ENCODE peak calls at places on chromosomes 2 and 18, in nine cellular contexts. E is NCI-H1092; C is OCI-M1; V is activated CD4-positive, alpha-beta memory T cell treated with anti-CD3 and anti-CD28 coated beads, Interleukin-2, amount 10 ng/mL, durations not matched to agents 7 days and 5 days; A is foreskin fibroblast; R is GM23248; I is NCI-H1694 treated with DMSO at 0.1 percent for 48 hours; F is GM20000; O is activated CD4-positive, alpha-beta T cell treated with anti-CD3 and anti-CD28 coated beads, Interleukin-2, amount 50 U/mL, for 48 hours. T is an unnamed sample.
A peak's percentile ranks its signal among the peaks of the same experiment; 100 is the strongest.

GRCh38 chr2:241859017-241859435 is 332 bp upstream of the PDCD1 start:
- DNase-seq in E (no peak), C (no peak), V (no peak), A (no peak), R (no peak), I (no peak), F (peak; percentile 66), O (no peak), T (no peak)

GRCh38 chr2:203340791-203341487 is 12.7 kb downstream of the ABI2 start:
- DNase-seq in E (no peak), C (no peak), V (no peak), A (peak; percentile 67), R (peak; percentile 85), I (no peak), F (no peak), O (no peak), T (no peak)

GRCh38 chr2:19120941-19121750 is 237.3 kb downstream of the OSR1 start:
- DNase-seq in E (no peak), C (peak; percentile 6), V (no peak), A (peak; percentile 96), R (peak; percentile 94), I (no peak), F (no peak), O (no peak), T (no peak)

GRCh38 chr2:121246704-121247255 is 38.2 kb downstream of the TFCP2L1 start:
- DNase-seq in E (no peak), C (no peak), V (no peak), A (no peak), R (no peak), I (no peak), F (no peak), O (no peak), T (no peak)

GRCh38 chr2:189338119-189338518 is 103.2 kb upstream of the WDR75 start:
- DNase-seq in E (no peak), C (no peak), V (no peak), A (no peak), R (no peak), I (no peak), F (no peak), O (no peak), T (no peak)

GRCh38 chr2:9789371-9789770 is 53.9 kb upstream of the TAF1B start:
- DNase-seq in E (no peak), C (no peak), V (no peak), A (no peak), R (no peak), I (no peak), F (no peak), O (no peak), T (no peak)

GRCh38 chr2:64998658-64999061 is 9.5 kb downstream of the SLC1A4 start:
- DNase-seq in E (no peak), C (no peak), V (no peak), A (no peak), R (peak; percentile 53), I (no peak), F (no peak), O (no peak), T (no peak)

GRCh38 chr2:187011206-187011605 is 162.2 kb upstream of the ZSWIM2 start:
- DNase-seq in E (no peak), C (no peak), V (no peak), A (no peak), R (no peak), I (no peak), F (no peak), O (no peak), T (no peak)

GRCh38 chr2:240725266-240726060 is 33.8 kb downstream of the AQP12A start:
- DNase-seq in E (peak; percentile 27), C (no peak), V (no peak), A (no peak), R (no peak), I (peak; percentile 86), F (no peak), O (no peak), T (no peak)

GRCh38 chr18:9417081-9417841 is 58.1 kb upstream of the RALBP1 start:
- DNase-seq in E (no peak), C (no peak), V (no peak), A (peak; percentile 51), R (peak; percentile 63), I (no peak), F (no peak), O (no peak), T (no peak)

GRCh38 chr2:38907242-38907641 is 17.6 kb downstream of the ARHGEF33 start:
- DNase-seq in E (no peak), C (no peak), V (no peak), A (no peak), R (no peak), I (no peak), F (no peak), O (no peak), T (no peak)

GRCh38 chr2:104378853-104379374 is 475.0 kb upstream of the POU3F3 start:
- DNase-seq in E (peak; percentile 45), C (peak; percentile 65), V (no peak), A (no peak), R (peak; percentile 30), I (peak; percentile 12), F (peak; percentile 21), O (no peak), T (peak; percentile 3)

GRCh38 chr2:205967391-205968075 is 118.4 kb downstream of the INO80D start:
- DNase-seq in E (no peak), C (no peak), V (no peak), A (peak; percentile 45), R (peak; percentile 25), I (no peak), F (no peak), O (no peak), T (no peak)

GRCh38 chr18:43596106-43596712 is 318.9 kb upstream of the SYT4 start:
- DNase-seq in E (no peak), C (peak; percentile 64), V (no peak), A (no peak), R (peak; percentile 45), I (peak; percentile 53), F (peak; percentile 42), O (no peak), T (no peak)